ENCODE peak calls at places on chromosome 17, in five cellular contexts. X, B, H, Z and R are unnamed samples. For H3K9me3 and H3K4me1, the result is how much of the 10 kb centered on the place peaks cover.

GRCh38 chr17:64390066-64390465 is 594 bp downstream of the PECAM1 start:
- DNase-seq in X (no peak), Z (no peak), H (no peak), B (no peak), R (no peak)

GRCh38 chr17:74451557-74451956 is 14.9 kb upstream of the CD300A start:
- DNase-seq in Z (no peak), H (no peak), X (no peak), B (no peak), R (no peak)

GRCh38 chr17:70569131-70569530 is 399.8 kb downstream of the KCNJ2 start:
- DNase-seq in X (no peak), B (no peak), Z (no peak), H (no peak), R (no peak)

GRCh38 chr17:17633310-17633709 is 41.8 kb upstream of the PEMT start:
- DNase-seq in X (no peak), B (no peak), H (no peak), Z (no peak), R (peak)

GRCh38 chr17:83196088-83196765 is 116.8 kb downstream of the METRNL start:
- DNase-seq in X (peak), Z (peak), H (peak), B (no peak), R (peak)

GRCh38 chr17:42937712-42938596 is 26.3 kb downstream of the AARSD1 start:
- DNase-seq in X (peak), Z (peak), B (peak), H (peak), R (no peak)

GRCh38 chr17:40303009-40303657 is 5.8 kb upstream of the RARA start:
- DNase-seq in Z (no peak), B (peak), H (peak), X (peak), R (no peak)

GRCh38 chr17:62897706-62898105 is 68.3 kb upstream of the TANC2 start:
- DNase-seq in X (no peak), B (no peak), H (no peak), Z (no peak), R (no peak)

GRCh38 chr17:56809106-56809819 is 24.5 kb downstream of the C17orf67 start:
- DNase-seq in H (no peak), Z (no peak), B (no peak), X (no peak), R (no peak)

GRCh38 chr17:29155966-29156338 is 24.2 kb downstream of the MYO18A start:
- DNase-seq in H (no peak), Z (no peak), B (peak), X (peak), R (no peak)

GRCh38 chr17:47693667-47694017 is 319 bp upstream of the TBKBP1 start:
- DNase-seq in X (no peak), B (no peak), Z (no peak), H (no peak), R (no peak)

GRCh38 chr17:8345052-8345690 is 5.5 kb downstream of the ODF4 start:
- DNase-seq in B (no peak), X (no peak), H (no peak), Z (no peak), R (no peak)

DNA sequence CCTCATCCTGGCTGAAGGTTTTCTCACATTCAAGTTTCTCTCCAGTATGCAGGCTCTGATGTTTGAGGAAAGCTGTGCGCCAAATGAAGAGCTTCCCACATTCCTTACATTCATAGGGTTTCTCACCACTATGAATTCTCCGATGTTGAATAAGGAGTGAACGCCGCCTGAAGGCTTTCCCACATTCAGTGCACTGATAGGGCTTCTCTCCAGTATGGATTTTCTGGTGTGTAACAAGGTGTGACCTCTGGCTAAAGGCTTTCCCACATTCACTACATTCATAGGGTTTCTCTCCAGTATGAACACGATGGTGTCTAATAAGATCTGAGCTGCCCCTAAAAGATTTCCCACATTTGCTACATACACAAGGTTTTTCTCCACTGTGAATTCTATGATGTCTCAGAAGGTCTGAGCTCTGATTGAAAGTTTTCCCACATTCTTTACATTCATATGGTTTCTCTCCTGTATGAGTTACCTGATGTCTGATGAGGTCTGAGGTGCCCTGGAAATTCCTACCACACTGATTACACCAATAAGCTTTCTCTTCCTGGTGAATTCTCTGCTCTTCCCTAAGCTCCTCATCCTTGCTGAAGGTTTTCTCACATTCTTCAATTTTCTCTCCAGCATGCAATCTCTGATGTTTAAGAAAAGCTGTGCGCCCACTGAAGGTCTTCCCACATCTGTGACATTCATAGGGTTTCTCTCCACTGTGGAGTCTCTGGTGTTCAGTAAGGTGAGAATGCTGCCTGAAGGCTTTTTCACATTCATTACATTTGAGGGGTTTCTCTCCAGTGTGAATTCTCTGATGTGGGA is 8.9 kb downstream of the ZNF594 start:
- DNase-seq in B (no peak), X (no peak), H (no peak), Z (no peak), R (no peak)
- H3K9me3 ChIP-seq in B (half or more), X (under half), H (half or more), Z (under half), R (half or more)

GRCh38 chr17:10733666-10734065 is 3.8 kb upstream of the TMEM220 start:
- DNase-seq in Z (no peak), H (no peak), B (no peak), X (no peak), R (no peak)
- H3K4me1 ChIP-seq in Z (under half), H (under half), B (under half), X (under half), R (under half)

DNA sequence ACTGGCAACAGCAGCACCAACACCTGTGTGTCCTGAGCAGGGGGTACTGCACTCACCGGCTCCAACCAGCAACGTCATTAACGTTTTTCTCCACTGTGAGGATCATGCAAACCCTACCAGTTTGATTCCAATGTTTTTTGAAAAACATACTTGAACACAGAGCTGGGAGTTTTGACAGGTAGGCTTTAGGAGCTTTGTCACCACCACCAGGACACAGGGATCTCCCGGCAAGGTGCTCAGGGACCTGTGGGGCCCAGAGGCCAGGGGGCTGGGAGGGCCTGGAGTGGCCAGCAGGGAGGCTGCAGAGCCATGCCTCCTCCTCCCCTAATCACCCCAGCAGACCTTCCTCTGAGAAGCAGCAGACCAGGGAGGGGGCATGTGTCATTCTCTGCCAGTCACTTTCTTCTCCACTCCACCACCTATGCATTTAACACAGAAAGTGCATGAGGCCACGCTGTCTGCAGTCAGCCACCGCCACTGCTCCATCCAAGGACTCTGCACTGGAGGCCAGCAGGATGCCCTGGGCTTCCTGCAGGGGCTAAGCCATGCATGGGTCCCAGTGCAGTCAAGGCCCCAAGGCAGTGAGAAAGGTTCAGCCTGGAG is 768.2 kb downstream of the KCNJ18 start:
- DNase-seq in Z (no peak), H (no peak), X (no peak), B (no peak), R (no peak)
- H3K9me3 ChIP-seq in Z (under half), H (under half), X (under half), B (under half), R (under half)

DNA sequence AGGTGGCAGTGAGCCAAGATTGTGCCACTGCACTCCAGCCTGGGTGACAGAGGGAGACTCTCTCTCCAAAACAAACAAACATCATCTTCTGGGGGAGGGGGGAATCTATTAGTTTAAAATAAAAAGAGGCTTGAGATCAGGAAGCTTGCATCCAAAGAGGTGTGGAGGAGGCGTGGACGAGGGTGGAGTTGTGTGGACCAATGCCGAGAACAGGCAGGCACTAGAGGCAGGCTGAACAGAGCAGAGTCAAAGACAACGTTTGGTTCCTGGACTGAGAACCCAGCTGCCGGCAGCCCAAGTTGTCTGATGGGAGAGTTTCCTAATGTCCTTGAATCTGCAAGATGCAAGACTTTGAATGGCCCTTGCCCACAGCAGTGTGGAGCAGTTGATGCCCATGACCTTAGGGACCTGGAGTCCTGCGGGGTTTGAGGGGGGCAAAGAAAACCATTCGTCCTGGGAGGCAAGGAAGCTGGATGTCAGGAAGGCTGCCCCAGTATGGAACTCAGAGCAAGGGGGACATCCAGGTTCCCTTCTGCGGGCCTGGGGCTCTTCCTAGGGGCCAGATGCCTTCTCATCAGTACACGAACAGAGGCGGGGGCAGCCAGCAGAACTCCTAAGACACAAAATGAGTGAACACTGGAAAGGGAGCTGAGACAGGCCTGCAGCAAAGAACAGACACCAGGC is 9.2 kb downstream of the TBC1D16 start:
- DNase-seq in X (no peak), H (peak), B (no peak), Z (no peak), R (no peak)
- H3K4me1 ChIP-seq in X (under half), H (half or more), B (under half), Z (under half), R (under half)

GRCh38 chr17:9904277-9905077 is 594 bp downstream of the RCVRN start:
- DNase-seq in B (no peak), Z (no peak), H (no peak), X (no peak), R (no peak)

GRCh38 chr17:9900019-9900594 is 5.0 kb downstream of the RCVRN start:
- DNase-seq in B (no peak), Z (no peak), H (no peak), X (peak), R (no peak)

GRCh38 chr17:9900744-9901143 is 4.3 kb downstream of the RCVRN start:
- DNase-seq in H (no peak), X (peak), Z (no peak), B (no peak), R (no peak)

GRCh38 chr17:9899280-9900018 is 5.6 kb downstream of the RCVRN start:
- DNase-seq in B (no peak), H (peak), Z (no peak), X (no peak), R (no peak)

GRCh38 chr17:9902116-9902515 is 3.0 kb downstream of the RCVRN start:
- DNase-seq in H (no peak), X (no peak), B (peak), Z (no peak), R (no peak)
- H3K9me3 ChIP-seq in H (under half), X (under half), B (under half), Z (under half), R (under half)

DNA sequence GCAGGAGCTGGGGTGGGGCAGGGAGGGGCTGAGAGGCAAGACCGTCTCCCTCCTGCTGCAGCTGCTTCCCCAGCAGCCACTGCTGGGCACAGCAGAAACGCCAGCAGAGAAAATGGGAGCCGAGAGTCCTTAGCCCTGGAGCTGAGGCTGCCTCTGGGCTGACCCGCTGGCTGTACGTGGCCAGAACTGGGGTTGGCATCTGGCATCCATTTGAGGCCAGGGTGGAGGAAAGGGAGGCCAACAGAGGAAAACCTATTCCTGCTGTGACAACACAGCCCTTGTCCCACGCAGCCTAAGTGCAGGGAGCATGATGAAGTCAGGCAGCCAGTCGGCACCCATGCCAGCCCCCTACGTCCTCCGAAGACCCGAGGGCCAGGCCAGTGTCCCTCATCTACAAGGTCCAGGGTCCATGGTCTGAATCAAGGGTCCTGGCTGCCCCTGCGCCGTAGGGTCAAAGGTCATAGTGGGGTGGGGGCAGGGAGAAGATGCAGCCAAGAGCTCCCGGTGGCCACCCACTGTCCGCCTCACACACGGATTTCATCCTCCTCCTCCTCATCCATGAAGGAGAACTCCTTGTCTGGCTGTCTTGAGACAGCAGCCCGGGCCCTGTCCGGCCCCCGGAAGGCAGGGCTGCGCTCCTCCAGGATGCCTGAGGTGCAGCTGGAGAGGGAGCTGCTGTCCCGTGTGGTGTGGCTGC is 23.4 kb upstream of the CPSF4L start:
- DNase-seq in B (no peak), Z (no peak), H (peak), X (no peak), R (no peak)
- H3K4me1 ChIP-seq in B (under half), Z (under half), H (half or more), X (under half), R (under half)